ENCODE peak calls at places on chromosomes 2 and 18, in six cellular contexts. G is stimulated activated CD4-positive, alpha-beta T cell treated with anti-CD3 and anti-CD28 coated beads, Interleukin-4, amount 100 ng/mL, for 4 hours; X is GM20000; O is left cardiac atrium; Y is COR-L47; Q is astrocyte of the cerebellum. F is an unnamed sample.

GRCh38 chr2:198615972-198616371 is 811.6 kb downstream of the PLCL1 start:
- DNase-seq in X (no peak), O (no peak), G (no peak), Q (peak), Y (no peak), F (no peak)

GRCh38 chr18:13548106-13548819 is 178.1 kb downstream of the FAM210A start:
- DNase-seq in G (no peak), Q (no peak), Y (no peak), O (no peak), X (no peak), F (no peak)

GRCh38 chr2:172999641-173000387 is 75.8 kb upstream of the MAP3K20 start:
- DNase-seq in O (no peak), G (no peak), Q (no peak), X (no peak), Y (no peak), F (no peak)

GRCh38 chr2:18804540-18804939 is 215.2 kb upstream of the NT5C1B start:
- DNase-seq in Q (no peak), X (no peak), G (no peak), Y (no peak), O (no peak), F (peak)

GRCh38 chr2:97656905-97657587 is 6.8 kb downstream of the ACTR1B start:
- DNase-seq in O (no peak), X (peak), Q (no peak), Y (no peak), G (no peak), F (no peak)

GRCh38 chr18:48909721-48910120 is 41.0 kb downstream of the SMAD7 start:
- DNase-seq in Y (no peak), G (no peak), O (no peak), X (no peak), Q (no peak), F (no peak)

GRCh38 chr2:165067958-165068612 is 112.8 kb upstream of the SLC38A11 start:
- DNase-seq in Q (peak), Y (peak), O (peak), G (no peak), X (no peak), F (peak)

GRCh38 chr2:222797308-222797707 is 63.5 kb upstream of the ACSL3 start:
- DNase-seq in Q (peak), O (no peak), X (no peak), Y (peak), G (no peak), F (no peak)

GRCh38 chr18:49849331-49850217 is 36.2 kb upstream of the ACAA2 start:
- DNase-seq in Q (peak), G (no peak), X (no peak), Y (peak), O (peak), F (peak)

GRCh38 chr2:71665168-71666093 is 212.1 kb downstream of the DYSF start:
- DNase-seq in G (no peak), O (no peak), Y (no peak), Q (no peak), X (no peak), F (no peak)

GRCh38 chr2:40430741-40431599 is 20.9 kb downstream of the SLC8A1 start:
- DNase-seq in Q (no peak), Y (no peak), G (no peak), O (no peak), X (no peak), F (no peak)

GRCh38 chr2:11458753-11459152 is 7.2 kb downstream of the E2F6 start:
- DNase-seq in G (no peak), Y (no peak), Q (no peak), X (no peak), O (no peak), F (no peak)

GRCh38 chr2:161423351-161424178 is 7.5 kb downstream of the TBR1 start:
- DNase-seq in Y (no peak), Q (no peak), O (no peak), X (peak), G (no peak), F (no peak)

GRCh38 chr2:109126501-109126860 is 2.5 kb upstream of the SH3RF3 start:
- DNase-seq in G (no peak), O (no peak), Y (no peak), X (no peak), Q (no peak), F (no peak)

GRCh38 chr18:22267697-22268096 is 98.3 kb downstream of the GATA6 start:
- DNase-seq in G (no peak), O (peak), X (no peak), Q (no peak), Y (no peak), F (no peak)

GRCh38 chr2:30181176-30181575 is 34.4 kb downstream of the YPEL5 start:
- DNase-seq in O (no peak), Y (no peak), X (no peak), G (no peak), Q (no peak), F (no peak)

GRCh38 chr2:939936-940620 is 10.6 kb upstream of the SNTG2 start:
- DNase-seq in Y (no peak), X (no peak), G (no peak), Q (no peak), O (no peak), F (no peak)

GRCh38 chr2:100365434-100365833 is 43.1 kb upstream of the LONRF2 start:
- DNase-seq in Y (peak), O (no peak), X (no peak), G (no peak), Q (peak), F (peak)

GRCh38 chr2:2547451-2547850 is 216.4 kb upstream of the MYT1L start:
- DNase-seq in Q (no peak), G (no peak), Y (no peak), X (no peak), O (no peak), F (no peak)

GRCh38 chr18:57705011-57705410 is 83.4 kb upstream of the NARS1 start:
- DNase-seq in Y (no peak), G (no peak), Q (no peak), X (no peak), O (no peak), F (peak)

GRCh38 chr18:70577023-70577420 is 288.2 kb downstream of the SOCS6 start:
- DNase-seq in G (no peak), Q (no peak), X (no peak), Y (no peak), O (no peak), F (no peak)

GRCh38 chr2:58545300-58546280 is 304.5 kb upstream of the FANCL start:
- DNase-seq in Y (no peak), G (no peak), Q (no peak), O (no peak), X (no peak), F (no peak)

GRCh38 chr2:78263571-78263970 is 741.4 kb upstream of the LRRTM4 start:
- DNase-seq in O (no peak), X (no peak), Y (no peak), Q (no peak), G (no peak), F (no peak)

GRCh38 chr2:200373973-200374416 is 67.5 kb downstream of the SPATS2L start:
- DNase-seq in Q (no peak), O (no peak), X (peak), Y (no peak), G (no peak), F (peak)

GRCh38 chr18:11689972-11690570 is 1.0 kb downstream of the GNAL start:
- DNase-seq in Y (no peak), G (no peak), O (no peak), X (no peak), Q (peak), F (no peak)